ENCODE peak calls at places on chromosomes 3 and 15, in six cellular contexts. A, B, X, R, Y and V are unnamed samples.

GRCh38 chr15:71635735-71636134 is 174.6 kb upstream of the NR2E3 start:
- DNase-seq in A (no peak), B (no peak), X (no peak), R (no peak), Y (no peak), V (no peak)

GRCh38 chr15:98308117-98308516 is 340.2 kb upstream of the IGF1R start:
- DNase-seq in A (no peak), B (no peak), X (no peak), R (no peak), Y (no peak), V (no peak)

GRCh38 chr15:82852906-82853635 is 43.6 kb downstream of the WHAMM start:
- DNase-seq in A (no peak), B (no peak), X (no peak), R (no peak), Y (no peak), V (no peak)

GRCh38 chr15:65069179-65069578 is 1.4 kb upstream of the RASL12 start:
- DNase-seq in A (no peak), B (no peak), X (no peak), R (peak), Y (peak), V (peak)

GRCh38 chr3:187025254-187025655 is 94.9 kb downstream of the ST6GAL1 start:
- DNase-seq in A (no peak), B (no peak), X (no peak), R (no peak), Y (no peak), V (no peak)

GRCh38 chr15:78223396-78224023 is 10.9 kb downstream of the ACSBG1 start:
- DNase-seq in A (no peak), B (no peak), X (no peak), R (no peak), Y (peak), V (no peak)

GRCh38 chr3:138948371-138949001 is 1.5 kb downstream of the FOXL2NB start:
- DNase-seq in A (no peak), B (no peak), X (no peak), R (no peak), Y (no peak), V (no peak)

GRCh38 chr3:56889131-56889530 is 87.4 kb upstream of the ARHGEF3 start:
- DNase-seq in A (no peak), B (peak), X (no peak), R (peak), Y (no peak), V (no peak)

GRCh38 chr15:77867266-77868047 is 210.1 kb downstream of the TBC1D2B start:
- DNase-seq in A (no peak), B (no peak), X (no peak), R (no peak), Y (no peak), V (no peak)

GRCh38 chr3:188358787-188359493 is 205.0 kb downstream of the LPP start:
- DNase-seq in A (no peak), B (no peak), X (peak), R (no peak), Y (no peak), V (no peak)

GRCh38 chr3:24622138-24622537 is 127.5 kb upstream of the THRB start:
- DNase-seq in A (no peak), B (no peak), X (no peak), R (no peak), Y (no peak), V (no peak)

GRCh38 chr3:24623657-24624056 is 129.0 kb upstream of the THRB start:
- DNase-seq in A (no peak), B (no peak), X (no peak), R (no peak), Y (no peak), V (no peak)

GRCh38 chr3:24628523-24629258 is 134.0 kb upstream of the THRB start:
- DNase-seq in A (no peak), B (no peak), X (no peak), R (peak), Y (peak), V (peak)

GRCh38 chr3:24622696-24623225 is 128.1 kb upstream of the THRB start:
- DNase-seq in A (no peak), B (no peak), X (no peak), R (no peak), Y (no peak), V (no peak)

GRCh38 chr3:24624938-24625681 is 130.5 kb upstream of the THRB start:
- DNase-seq in A (no peak), B (no peak), X (no peak), R (no peak), Y (no peak), V (no peak)
- TF ChIP-seq CTCF in A (no peak), B (no peak), X (no peak), R (no peak), Y (no peak), V (no peak)

GRCh38 chr3:150312018-150312657 is 96.0 kb upstream of the TSC22D2 start:
- DNase-seq in A (no peak), B (no peak), X (no peak), R (no peak), Y (no peak), V (peak)

GRCh38 chr3:150307862-150308261 is 100.2 kb upstream of the TSC22D2 start:
- DNase-seq in A (no peak), B (no peak), X (no peak), R (no peak), Y (no peak), V (no peak)

GRCh38 chr3:150311156-150311555 is 96.9 kb upstream of the TSC22D2 start:
- DNase-seq in A (no peak), B (no peak), X (no peak), R (no peak), Y (no peak), V (no peak)

GRCh38 chr3:150309557-150309956 is 98.5 kb upstream of the TSC22D2 start:
- DNase-seq in A (no peak), B (no peak), X (no peak), R (no peak), Y (peak), V (peak)

GRCh38 chr3:150308481-150308918 is 99.6 kb upstream of the TSC22D2 start:
- DNase-seq in A (no peak), B (no peak), X (no peak), R (peak), Y (no peak), V (no peak)
- H3K4me3 ChIP-seq in A (no peak), B (no peak), X (no peak), R (no peak), Y (no peak), V (no peak)

GRCh38 chr3:170054204-170054603 is 16.4 kb downstream of the GPR160 start:
- DNase-seq in A (no peak), B (no peak), X (peak), R (no peak), Y (no peak), V (no peak)
- TF ChIP-seq CTCF in A (peak), B (peak), X (no peak), R (peak), Y (peak), V (peak)

GRCh38 chr3:157088133-157088488 is 71.8 kb downstream of the CCNL1 start:
- DNase-seq in A (no peak), B (no peak), X (no peak), R (no peak), Y (no peak), V (no peak)
- H3K4me3 ChIP-seq in A (peak), B (peak), X (peak), R (no peak), Y (peak), V (peak)

GRCh38 chr3:11536132-11536935 is 107.4 kb downstream of the VGLL4 start:
- DNase-seq in A (no peak), B (no peak), X (no peak), R (no peak), Y (no peak), V (no peak)
- TF ChIP-seq CTCF in A (no peak), B (no peak), X (no peak), R (no peak), Y (no peak), V (no peak)

DNA sequence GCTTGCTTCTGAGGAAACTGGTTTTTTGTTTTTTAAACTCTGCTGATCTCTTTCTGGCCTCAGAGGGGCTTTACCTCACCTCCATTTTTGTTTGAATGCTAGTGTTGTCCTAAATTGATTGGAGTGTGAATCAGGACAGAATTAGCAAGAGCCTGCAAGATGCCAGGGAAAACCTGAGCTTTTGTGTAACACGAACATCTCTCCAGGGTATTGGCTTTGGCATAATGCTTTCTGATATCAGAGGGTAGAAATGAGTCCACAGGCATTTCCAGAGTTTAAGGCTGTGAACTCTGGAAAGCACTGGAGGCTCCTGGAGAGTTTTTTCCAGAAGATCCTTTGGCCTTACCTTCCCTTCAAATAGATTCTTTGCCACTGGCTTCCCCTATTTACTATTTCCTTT is 87.1 kb downstream of the WDR76 start:
- DNase-seq in A (no peak), B (no peak), X (no peak), R (no peak), Y (peak), V (no peak)
- H3K4me3 ChIP-seq in A (no peak), B (no peak), X (no peak), R (no peak), Y (no peak), V (no peak)